ENCODE peak calls at places on chromosome 5, in five cellular contexts. I is neural progenitor cell, U is MM.1S, R is PC-9, V is SK-N-SH. A is an unnamed sample. For H3F3A, the result is how much of the 10 kb centered on the place peaks cover.

GRCh38 chr5:104082754-104083153 is 520.2 kb upstream of the NUDT12 start:
- DNase-seq in R (no peak), I (no peak), U (no peak), V (no peak), A (no peak)

GRCh38 chr5:111984044-111984443 is 227.1 kb upstream of the NREP start:
- DNase-seq in I (no peak), V (peak), U (no peak), R (peak), A (no peak)

GRCh38 chr5:83265318-83265717 is 188.0 kb downstream of the XRCC4 start:
- DNase-seq in R (peak), U (no peak), V (peak), I (no peak), A (no peak)

GRCh38 chr5:103391659-103392058 is 133.1 kb downstream of the MACIR start:
- DNase-seq in I (no peak), R (no peak), U (no peak), V (no peak), A (no peak)

GRCh38 chr5:112546946-112547647 is 128.0 kb upstream of the EPB41L4A start:
- DNase-seq in R (no peak), I (no peak), V (no peak), U (no peak), A (no peak)

GRCh38 chr5:144913661-144914060 is 743.0 kb downstream of the KCTD16 start:
- DNase-seq in V (no peak), U (no peak), I (no peak), R (no peak), A (no peak)

GRCh38 chr5:392431-392988 is 50.5 kb upstream of the EXOC3 start:
- DNase-seq in I (no peak), V (no peak), U (no peak), R (peak), A (peak)

GRCh38 chr5:56490971-56491468 is 257.9 kb upstream of the ANKRD55 start:
- DNase-seq in U (no peak), V (no peak), R (peak), I (no peak), A (no peak)

GRCh38 chr5:159975462-159976019 is 33.4 kb upstream of the TTC1 start:
- DNase-seq in R (peak), V (peak), U (no peak), I (no peak), A (peak)

GRCh38 chr5:100634937-100635336 is 99.8 kb downstream of the FAM174A start:
- DNase-seq in I (no peak), R (no peak), U (peak), V (no peak), A (no peak)

GRCh38 chr5:130109152-130109551 is 204.9 kb downstream of the CHSY3 start:
- DNase-seq in R (no peak), I (peak), U (peak), V (peak), A (peak)

GRCh38 chr5:2702096-2702879 is 49.2 kb downstream of the IRX2 start:
- DNase-seq in V (no peak), U (no peak), R (no peak), I (no peak), A (no peak)

GRCh38 chr5:115573133-115573532 is 28.6 kb upstream of the FEM1C start:
- DNase-seq in R (no peak), I (no peak), V (no peak), U (no peak), A (no peak)

GRCh38 chr5:39670391-39670790 is 245.6 kb upstream of the DAB2 start:
- DNase-seq in R (no peak), V (no peak), I (peak), U (no peak), A (peak)

GRCh38 chr5:98217138-98217537 is 556.3 kb upstream of the RGMB start:
- DNase-seq in I (no peak), V (no peak), U (no peak), R (no peak), A (no peak)

GRCh38 chr5:74870299-74871067 is 4.3 kb upstream of the FAM169A start:
- DNase-seq in I (no peak), V (no peak), U (no peak), R (peak), A (no peak)

GRCh38 chr5:51194626-51195025 is 188.6 kb upstream of the ISL1 start:
- DNase-seq in R (no peak), U (no peak), I (no peak), V (peak), A (no peak)

GRCh38 chr5:126433708-126434107 is 10.5 kb downstream of the GRAMD2B start:
- DNase-seq in I (no peak), R (no peak), V (no peak), U (no peak), A (no peak)

GRCh38 chr5:157463621-157464407 is 3.8 kb downstream of the NIPAL4 start:
- DNase-seq in R (no peak), U (no peak), V (no peak), I (no peak), A (no peak)

GRCh38 chr5:4258170-4258569 is 662.5 kb downstream of the IRX1 start:
- DNase-seq in V (no peak), R (no peak), U (peak), I (no peak), A (no peak)

GRCh38 chr5:59542841-59543825 is 350.4 kb downstream of the PDE4D start:
- DNase-seq in V (peak), U (peak), R (no peak), I (peak), A (no peak)

GRCh38 chr5:134438268-134438622 is 26.6 kb upstream of the CDKN2AIPNL start:
- DNase-seq in R (no peak), V (no peak), U (no peak), I (no peak), A (no peak)

GRCh38 chr5:77620404-77620803 is 18.1 kb downstream of the OTP start:
- DNase-seq in I (no peak), V (no peak), R (peak), U (peak), A (peak)

GRCh38 chr5:11797132-11797531 is 107.1 kb downstream of the CTNND2 start:
- DNase-seq in V (peak), R (no peak), U (no peak), I (peak), A (peak)

GRCh38 chr5:6902597-6902996 is 189.4 kb downstream of the TENT4A start:
- DNase-seq in V (no peak), U (no peak), R (no peak), I (no peak), A (no peak)

GRCh38 chr5:42930934-42931333 is 109.2 kb downstream of the ANXA2R start:
- DNase-seq in U (no peak), V (no peak), R (peak), I (no peak), A (no peak)

GRCh38 chr5:99104538-99105132 is 175.8 kb upstream of the CHD1 start:
- DNase-seq in V (peak), U (peak), I (peak), R (no peak), A (peak)

GRCh38 chr5:151448038-151448985 is 909 bp downstream of the SLC36A1 start:
- DNase-seq in I (peak), R (peak), U (peak), V (no peak), A (peak)

GRCh38 chr5:87076931-87077330 is 190.8 kb upstream of the RASA1 start:
- DNase-seq in I (no peak), V (no peak), R (no peak), U (no peak), A (no peak)

DNA sequence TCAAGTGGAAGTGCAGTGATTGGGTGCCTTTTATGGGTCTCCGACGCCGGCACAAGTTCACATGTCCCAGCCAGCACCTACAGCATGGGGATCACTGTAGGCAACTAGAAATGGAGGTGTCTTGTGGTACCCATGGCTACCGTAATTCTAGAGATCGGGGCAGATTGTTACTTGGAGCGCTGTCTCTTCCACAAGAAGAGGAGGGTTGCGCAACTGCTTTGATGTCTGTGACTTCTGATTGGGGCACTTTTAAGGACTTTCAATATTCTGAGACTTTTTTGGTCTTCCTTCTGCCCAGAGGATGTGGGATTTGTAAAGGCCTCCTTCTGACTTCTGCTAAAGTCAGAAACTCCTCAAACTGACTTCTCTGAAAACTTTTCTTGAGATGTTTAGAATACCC is 41.9 kb downstream of the GLRX start:
- DNase-seq in I (no peak), V (no peak), U (no peak), R (no peak), A (no peak)
- H3F3A ChIP-seq in I (under half), V (under half), U (under half), R (under half), A (under half)

GRCh38 chr5:142181547-142182191 is 73.1 kb downstream of the NDFIP1 start:
- DNase-seq in I (no peak), V (no peak), R (no peak), U (no peak), A (peak)
- H3F3A ChIP-seq in I (under half), V (under half), R (under half), U (under half), A (under half)

GRCh38 chr5:120540097-120540496 is 76.0 kb downstream of the PRR16 start:
- DNase-seq in R (no peak), V (no peak), U (no peak), I (no peak), A (no peak)

GRCh38 chr5:120545007-120545406 is 80.9 kb downstream of the PRR16 start:
- DNase-seq in I (no peak), V (no peak), U (no peak), R (no peak), A (no peak)

GRCh38 chr5:120545951-120546350 is 81.9 kb downstream of the PRR16 start:
- DNase-seq in V (no peak), R (no peak), U (no peak), I (no peak), A (no peak)

GRCh38 chr5:120546922-120547321 is 82.8 kb downstream of the PRR16 start:
- DNase-seq in I (no peak), U (no peak), R (no peak), V (no peak), A (no peak)

GRCh38 chr5:120544043-120544442 is 79.9 kb downstream of the PRR16 start:
- DNase-seq in U (no peak), V (no peak), R (no peak), I (no peak), A (no peak)
- H3F3A ChIP-seq in U (under half), V (under half), R (under half), I (under half), A (under half)

DNA sequence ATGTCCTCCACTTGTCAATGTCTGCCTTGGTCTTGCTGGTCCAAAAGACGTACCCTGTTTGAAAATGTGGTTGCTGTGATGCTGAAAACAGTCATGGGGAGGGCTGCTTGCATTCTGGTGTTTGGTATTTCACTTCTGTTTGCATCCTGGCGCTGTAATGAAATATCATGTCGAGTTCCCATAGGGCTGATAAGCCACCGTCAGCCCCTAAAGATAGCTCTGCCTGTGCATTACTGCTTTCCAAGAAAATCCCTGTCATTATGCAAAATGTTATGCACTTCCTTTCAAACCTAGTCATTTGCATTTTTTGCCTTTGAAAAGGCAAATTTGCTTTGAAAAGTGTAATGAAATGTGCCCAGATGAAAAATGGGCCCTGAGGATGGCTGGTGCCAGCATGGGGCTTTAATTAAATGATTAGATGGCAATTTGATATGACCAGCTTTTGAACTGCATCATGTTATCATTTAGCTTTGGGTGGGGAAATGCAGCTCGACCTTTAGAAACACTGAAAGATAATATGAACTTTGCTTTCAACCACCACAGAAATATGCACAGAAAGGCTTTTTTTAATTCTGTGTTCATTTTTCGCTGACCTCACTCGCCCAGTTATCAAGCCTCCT is 374.4 kb upstream of the SGCD start:
- DNase-seq in R (no peak), I (no peak), U (no peak), V (peak), A (no peak)
- H3F3A ChIP-seq in R (under half), I (under half), U (under half), V (under half), A (under half)

GRCh38 chr5:143886621-143887301 is 74.8 kb downstream of the HMHB1 start:
- DNase-seq in I (no peak), U (no peak), V (peak), R (no peak), A (no peak)

GRCh38 chr5:143888912-143889311 is 77.0 kb downstream of the HMHB1 start:
- DNase-seq in R (no peak), V (no peak), U (no peak), I (no peak), A (no peak)

GRCh38 chr5:143887302-143887638 is 75.3 kb downstream of the HMHB1 start:
- DNase-seq in R (no peak), V (peak), I (no peak), U (no peak), A (no peak)

GRCh38 chr5:143889986-143890385 is 78.0 kb downstream of the HMHB1 start:
- DNase-seq in I (no peak), U (no peak), V (no peak), R (no peak), A (no peak)

DNA sequence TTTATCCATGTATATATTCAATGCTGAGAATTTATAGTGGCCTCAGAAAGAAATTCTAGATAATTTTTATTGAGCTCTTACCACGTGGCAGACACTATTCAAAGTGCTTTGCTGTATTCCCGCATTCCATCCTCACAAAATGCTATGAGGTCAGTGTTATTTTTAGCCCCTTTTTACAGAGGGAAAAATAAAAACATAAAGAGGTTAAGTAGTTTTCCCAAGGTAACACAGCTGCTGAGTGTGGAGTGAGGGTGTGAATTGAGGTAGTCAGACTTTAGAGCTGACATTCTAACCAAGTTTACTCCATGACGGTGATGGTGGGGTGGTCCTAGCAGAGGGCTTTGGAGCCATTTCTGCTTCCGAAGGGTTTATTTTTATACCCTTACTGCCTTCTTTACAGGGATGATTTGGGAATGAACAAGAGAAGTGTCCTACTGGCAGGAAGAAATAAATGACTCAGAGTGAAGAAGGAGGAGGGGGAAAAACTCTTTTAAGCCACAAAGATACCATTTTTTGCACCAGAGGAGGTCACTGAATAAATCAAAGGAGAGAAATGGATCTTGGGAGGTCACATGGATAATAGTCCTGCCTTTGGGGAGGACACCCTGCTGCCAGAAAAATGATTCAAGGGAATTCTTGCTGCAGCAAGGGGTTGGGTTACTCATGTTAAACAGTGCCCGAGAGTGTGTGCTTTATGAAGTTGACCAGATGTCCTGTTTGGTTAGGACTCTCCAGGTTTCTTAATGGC is 76.1 kb downstream of the HMHB1 start:
- DNase-seq in I (no peak), V (no peak), R (no peak), U (no peak), A (no peak)
- H3F3A ChIP-seq in I (under half), V (under half), R (under half), U (under half), A (under half)

GRCh38 chr5:133421806-133422205 is 190.5 kb downstream of the FSTL4 start:
- DNase-seq in R (no peak), U (no peak), I (no peak), V (no peak), A (no peak)

GRCh38 chr5:133423618-133424282 is 188.6 kb downstream of the FSTL4 start:
- DNase-seq in R (no peak), V (peak), I (peak), U (peak), A (peak)

GRCh38 chr5:133423031-133423617 is 189.2 kb downstream of the FSTL4 start:
- DNase-seq in R (no peak), U (no peak), I (peak), V (no peak), A (no peak)

GRCh38 chr5:133420440-133421301 is 191.7 kb downstream of the FSTL4 start:
- DNase-seq in R (no peak), U (no peak), I (no peak), V (no peak), A (no peak)

GRCh38 chr5:133421394-133421793 is 190.9 kb downstream of the FSTL4 start:
- DNase-seq in R (no peak), V (peak), I (peak), U (no peak), A (peak)
- H3F3A ChIP-seq in R (under half), V (under half), I (under half), U (under half), A (under half)

GRCh38 chr5:167755420-167755819 is 536.0 kb upstream of the WWC1 start:
- DNase-seq in R (no peak), I (no peak), V (no peak), U (no peak), A (no peak)
- H3F3A ChIP-seq in R (under half), I (under half), V (under half), U (under half), A (under half)

GRCh38 chr5:173319610-173320100 is 8.6 kb downstream of the STC2 start:
- DNase-seq in V (no peak), R (no peak), I (no peak), U (no peak), A (no peak)

GRCh38 chr5:173318338-173318737 is 9.9 kb downstream of the STC2 start:
- DNase-seq in R (peak), V (no peak), U (no peak), I (no peak), A (no peak)

GRCh38 chr5:173320259-173320658 is 8.0 kb downstream of the STC2 start:
- DNase-seq in V (no peak), R (peak), U (no peak), I (no peak), A (no peak)

GRCh38 chr5:173317852-173318251 is 10.4 kb downstream of the STC2 start:
- DNase-seq in I (no peak), U (no peak), V (no peak), R (no peak), A (no peak)

GRCh38 chr5:173318881-173319609 is 9.2 kb downstream of the STC2 start:
- DNase-seq in R (peak), V (no peak), U (no peak), I (no peak), A (no peak)
- H3F3A ChIP-seq in R (half or more), V (under half), U (under half), I (under half), A (under half)

DNA sequence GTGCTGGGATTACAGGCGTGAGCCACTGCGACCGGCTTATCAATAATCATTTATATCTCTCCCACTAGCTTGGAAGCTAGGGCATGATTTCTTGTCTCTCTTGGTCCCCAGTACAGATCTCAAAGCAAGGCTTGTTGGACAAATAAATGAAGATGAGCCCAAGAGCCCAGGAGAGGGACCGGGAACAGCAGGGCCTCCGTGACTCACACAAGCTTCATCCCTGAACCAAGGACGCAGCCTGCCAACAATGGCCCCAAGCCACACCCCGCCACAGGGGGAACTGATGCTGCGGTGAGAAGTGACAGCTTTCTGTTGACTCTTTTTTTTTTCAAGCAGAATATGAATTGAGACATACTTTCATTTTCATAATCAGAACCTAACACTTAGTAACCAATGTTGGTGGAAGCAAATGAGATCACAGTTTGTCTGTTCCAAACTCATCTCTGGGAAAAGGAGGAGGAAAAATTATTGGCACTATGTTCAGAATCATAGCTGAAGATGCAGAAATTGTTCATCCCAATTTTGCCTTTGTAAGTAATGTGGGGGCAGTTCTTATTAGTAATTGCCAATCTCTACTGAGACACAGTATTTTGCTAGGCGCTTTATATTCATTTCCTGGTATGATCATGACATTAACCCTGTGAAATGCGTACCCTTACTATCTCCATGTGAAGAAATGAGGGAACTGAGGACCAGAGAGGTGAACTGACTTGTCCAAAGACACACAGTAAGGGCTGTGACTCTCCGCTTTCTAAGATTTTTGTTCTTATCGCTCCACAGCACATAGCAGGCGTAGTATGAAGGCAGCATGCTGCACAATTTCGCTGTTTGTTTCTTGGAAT is 6.6 kb upstream of the DUSP1 start:
- DNase-seq in U (peak), R (peak), V (no peak), I (no peak), A (no peak)
- H3F3A ChIP-seq in U (under half), R (half or more), V (under half), I (under half), A (under half)

GRCh38 chr5:143304836-143305475 is 98.5 kb downstream of the NR3C1 start:
- DNase-seq in U (no peak), V (no peak), R (no peak), I (no peak), A (no peak)
- H3F3A ChIP-seq in U (under half), V (under half), R (under half), I (under half), A (under half)